ENCODE peak calls at places on chromosomes 13 and 19, in nine cellular contexts. F, A, D, K, R, H, B, J and W are unnamed samples.

GRCh38 chr19:49860716-49861100 is 6.7 kb downstream of the PNKP start:
- DNase-seq in F (no peak), A (no peak), D (no peak), K (no peak), R (no peak), H (no peak), B (no peak), J (no peak), W (no peak)

GRCh38 chr13:81872581-81872980 is 1531.7 kb upstream of the SPRY2 start:
- DNase-seq in F (no peak), A (peak), D (no peak), K (no peak), R (peak), H (no peak), B (peak), J (no peak), W (no peak)

GRCh38 chr19:43623889-43624670 is 4.7 kb upstream of the ZNF428 start:
- DNase-seq in F (no peak), A (no peak), D (no peak), K (no peak), R (no peak), H (no peak), B (no peak), J (no peak), W (no peak)

GRCh38 chr19:36151144-36152051 is 849 bp downstream of the COX7A1 start:
- DNase-seq in F (peak), A (no peak), D (no peak), K (peak), R (no peak), H (no peak), B (no peak), J (no peak), W (no peak)

GRCh38 chr13:37109080-37109678 is 3.7 kb upstream of the CSNK1A1L start:
- DNase-seq in F (peak), A (peak), D (no peak), K (no peak), R (no peak), H (no peak), B (peak), J (peak), W (peak)

GRCh38 chr19:6214881-6215541 is 64.8 kb downstream of the MLLT1 start:
- DNase-seq in F (no peak), A (no peak), D (no peak), K (peak), R (no peak), H (no peak), B (no peak), J (no peak), W (no peak)

GRCh38 chr13:24217601-24218281 is 57.2 kb downstream of the SPATA13 start:
- DNase-seq in F (peak), A (no peak), D (no peak), K (no peak), R (peak), H (no peak), B (peak), J (no peak), W (peak)

GRCh38 chr13:40362502-40362901 is 303.9 kb downstream of the FOXO1 start:
- DNase-seq in F (peak), A (no peak), D (no peak), K (no peak), R (no peak), H (no peak), B (no peak), J (no peak), W (no peak)

GRCh38 chr13:98447881-98448641 is 128.8 kb downstream of the STK24 start:
- DNase-seq in F (peak), A (peak), D (no peak), K (no peak), R (no peak), H (no peak), B (peak), J (no peak), W (no peak)

GRCh38 chr13:65725001-65725400 is 1505.1 kb downstream of the PCDH9 start:
- DNase-seq in F (peak), A (no peak), D (no peak), K (no peak), R (no peak), H (no peak), B (no peak), J (peak), W (peak)

GRCh38 chr13:102536196-102536595 is 60.6 kb upstream of the TPP2 start:
- DNase-seq in F (no peak), A (no peak), D (no peak), K (no peak), R (no peak), H (no peak), B (no peak), J (no peak), W (no peak)

GRCh38 chr13:97272526-97272925 is 50.4 kb downstream of the MBNL2 start:
- DNase-seq in F (no peak), A (no peak), D (no peak), K (no peak), R (no peak), H (no peak), B (no peak), J (no peak), W (no peak)

GRCh38 chr19:18866800-18867123 is 29.2 kb downstream of the CERS1 start:
- DNase-seq in F (no peak), A (no peak), D (no peak), K (no peak), R (no peak), H (no peak), B (no peak), J (no peak), W (no peak)
- TF ChIP-seq CTCF in F (no peak), A (peak), D (no peak), K (no peak), R (peak), H (peak), B (no peak), J (no peak), W (no peak)

GRCh38 chr13:99992912-99993311 is 11.3 kb downstream of the ZIC2 start:
- DNase-seq in F (no peak), A (peak), D (no peak), K (no peak), R (peak), H (no peak), B (peak), J (no peak), W (no peak)

GRCh38 chr13:99995104-99995502 is 13.5 kb downstream of the ZIC2 start:
- DNase-seq in F (no peak), A (no peak), D (no peak), K (no peak), R (no peak), H (no peak), B (no peak), J (no peak), W (no peak)

GRCh38 chr13:99992376-99992775 is 10.8 kb downstream of the ZIC2 start:
- DNase-seq in F (no peak), A (peak), D (no peak), K (no peak), R (no peak), H (no peak), B (peak), J (no peak), W (no peak)

GRCh38 chr13:99995503-99996176 is 14.1 kb downstream of the ZIC2 start:
- DNase-seq in F (no peak), A (peak), D (no peak), K (no peak), R (no peak), H (no peak), B (no peak), J (no peak), W (peak)

GRCh38 chr13:99993660-99994455 is 12.3 kb downstream of the ZIC2 start:
- DNase-seq in F (no peak), A (peak), D (no peak), K (no peak), R (no peak), H (no peak), B (no peak), J (no peak), W (no peak)
- H3K4me3 ChIP-seq in F (no peak), A (peak), D (no peak), K (no peak), R (no peak), H (no peak), B (no peak), J (no peak), W (no peak)

GRCh38 chr13:74136089-74136658 is 2.0 kb upstream of the KLF12 start:
- DNase-seq in F (peak), A (peak), D (no peak), K (no peak), R (no peak), H (no peak), B (no peak), J (peak), W (peak)
- TF ChIP-seq CTCF in F (no peak), A (no peak), D (no peak), K (no peak), R (no peak), H (no peak), B (no peak), J (no peak), W (peak)

DNA sequence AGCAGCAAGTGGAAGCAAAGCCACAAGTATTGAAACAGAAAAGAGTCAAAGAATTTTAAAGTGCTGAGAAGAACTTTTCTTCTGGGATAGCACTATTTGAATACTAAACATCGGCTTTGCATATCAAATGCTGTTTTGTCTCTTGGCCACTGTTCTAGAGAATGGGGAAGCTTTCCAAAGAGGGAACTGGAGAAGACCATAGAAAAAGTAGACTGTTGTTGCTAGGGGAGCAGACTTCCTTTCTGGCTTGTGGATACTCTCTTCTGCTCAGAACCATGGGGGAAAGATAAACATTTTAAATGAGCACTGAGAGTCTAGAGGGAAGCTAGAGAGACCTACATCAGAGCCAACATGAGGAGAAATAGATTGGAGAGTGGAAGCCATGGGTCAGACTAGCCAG is 315.7 kb downstream of the KCTD12 start:
- DNase-seq in F (no peak), A (no peak), D (no peak), K (no peak), R (no peak), H (no peak), B (no peak), J (no peak), W (no peak)
- H3K4me3 ChIP-seq in F (no peak), A (no peak), D (no peak), K (no peak), R (no peak), H (no peak), B (no peak), J (no peak), W (no peak)

GRCh38 chr19:47848871-47849473 is 10.1 kb upstream of the TPRX2 start:
- DNase-seq in F (peak), A (peak), D (no peak), K (no peak), R (peak), H (no peak), B (peak), J (no peak), W (no peak)
- TF ChIP-seq CTCF in F (peak), A (peak), D (peak), K (peak), R (peak), H (peak), B (peak), J (peak), W (peak)

DNA sequence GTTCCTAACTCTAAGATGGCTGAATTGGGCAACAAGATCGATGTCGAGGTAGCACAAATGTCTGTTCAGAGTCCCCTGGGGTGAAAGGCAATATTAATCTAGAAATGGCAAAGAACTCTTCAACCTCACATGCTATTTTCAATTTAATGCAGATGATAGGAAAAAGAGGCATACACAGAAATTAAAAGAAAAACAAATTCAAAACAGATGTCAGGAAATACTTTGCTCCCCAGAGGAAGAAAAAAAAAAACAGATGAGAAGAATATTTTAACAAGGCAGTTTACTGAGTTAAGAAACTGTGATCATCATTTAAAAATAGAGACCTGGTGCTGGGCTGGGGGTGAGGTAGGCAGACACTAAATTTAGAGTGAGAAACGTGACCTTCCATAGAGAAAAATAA is 421.9 kb upstream of the ARGLU1 start:
- DNase-seq in F (no peak), A (no peak), D (no peak), K (no peak), R (no peak), H (no peak), B (no peak), J (no peak), W (no peak)
- H3K4me3 ChIP-seq in F (no peak), A (no peak), D (no peak), K (no peak), R (no peak), H (no peak), B (no peak), J (no peak), W (no peak)

DNA sequence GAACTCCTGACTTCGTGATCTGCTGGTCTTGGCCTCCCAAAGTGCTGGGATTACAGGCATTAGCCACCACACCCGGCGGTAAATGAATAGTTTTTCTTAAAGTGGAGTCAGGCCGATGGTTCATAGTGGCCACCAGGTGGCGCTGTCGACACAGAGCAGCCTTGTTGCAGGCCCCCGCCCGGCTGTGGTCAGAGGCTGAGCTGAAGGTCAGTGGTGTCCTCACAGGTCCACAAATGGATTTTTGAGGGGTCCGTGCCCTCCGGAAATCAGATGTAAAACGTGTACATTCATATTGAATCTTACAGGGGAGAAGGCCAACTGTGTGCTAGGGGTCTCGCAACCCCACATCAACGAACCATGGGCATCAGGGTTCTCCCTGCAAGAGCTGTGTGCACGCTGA is 13.4 kb upstream of the WDR18 start:
- DNase-seq in F (peak), A (no peak), D (no peak), K (no peak), R (no peak), H (no peak), B (peak), J (no peak), W (no peak)
- TF ChIP-seq CTCF in F (peak), A (peak), D (peak), K (no peak), R (peak), H (peak), B (peak), J (peak), W (peak)